ENCODE peak calls at places on chromosomes 2 and 18, in seven cellular contexts. One of them, this sample, is unnamed.
A peak's percentile ranks its signal among the peaks of the same experiment; 100 is the strongest.

GRCh38 chr2:186068154-186068826 is 329.7 kb downstream of the FSIP2 start:
- DNase-seq in Calu3: no peak
- DNase-seq in amniotic stem cell: no peak
- DNase-seq in AG20443: no peak
- DNase-seq in ecto neural progenitor cell: no peak
- DNase-seq in NCI-H82: peak; percentile 94
- DNase-seq in stimulated activated CD8-positive, alpha-beta memory T cell treated with anti-CD3 and anti-CD28 coated beads, Interleukin-7, amount 100 ng/mL, for 24 hours: no peak
- DNase-seq in this sample: no peak

GRCh38 chr2:80410346-80410745 is 105.8 kb upstream of the LRRTM1 start:
- DNase-seq in Calu3: no peak
- DNase-seq in amniotic stem cell: no peak
- DNase-seq in AG20443: no peak
- DNase-seq in ecto neural progenitor cell: no peak
- DNase-seq in NCI-H82: no peak
- DNase-seq in stimulated activated CD8-positive, alpha-beta memory T cell treated with anti-CD3 and anti-CD28 coated beads, Interleukin-7, amount 100 ng/mL, for 24 hours: no peak
- DNase-seq in this sample: no peak

GRCh38 chr18:29779096-29779495 is 1263.4 kb downstream of the DSC3 start:
- DNase-seq in Calu3: no peak
- DNase-seq in amniotic stem cell: no peak
- DNase-seq in AG20443: no peak
- DNase-seq in ecto neural progenitor cell: no peak
- DNase-seq in NCI-H82: no peak
- DNase-seq in stimulated activated CD8-positive, alpha-beta memory T cell treated with anti-CD3 and anti-CD28 coated beads, Interleukin-7, amount 100 ng/mL, for 24 hours: no peak
- DNase-seq in this sample: no peak

GRCh38 chr2:200862532-200863000 is 1.9 kb downstream of the CLK1 start:
- DNase-seq in Calu3: peak; percentile 26
- DNase-seq in amniotic stem cell: peak; percentile 62
- DNase-seq in AG20443: no peak
- DNase-seq in ecto neural progenitor cell: no peak
- DNase-seq in NCI-H82: peak; percentile 62
- DNase-seq in stimulated activated CD8-positive, alpha-beta memory T cell treated with anti-CD3 and anti-CD28 coated beads, Interleukin-7, amount 100 ng/mL, for 24 hours: no peak
- DNase-seq in this sample: peak; percentile 41

GRCh38 chr2:112805542-112805941 is 21.2 kb upstream of the IL1A start:
- DNase-seq in Calu3: no peak
- DNase-seq in amniotic stem cell: no peak
- DNase-seq in AG20443: no peak
- DNase-seq in ecto neural progenitor cell: no peak
- DNase-seq in NCI-H82: no peak
- DNase-seq in stimulated activated CD8-positive, alpha-beta memory T cell treated with anti-CD3 and anti-CD28 coated beads, Interleukin-7, amount 100 ng/mL, for 24 hours: no peak
- DNase-seq in this sample: no peak

GRCh38 chr2:232873909-232874641 is 4.0 kb downstream of the SNORC start:
- DNase-seq in Calu3: peak; percentile 31
- DNase-seq in amniotic stem cell: no peak
- DNase-seq in AG20443: no peak
- DNase-seq in ecto neural progenitor cell: no peak
- DNase-seq in NCI-H82: no peak
- DNase-seq in stimulated activated CD8-positive, alpha-beta memory T cell treated with anti-CD3 and anti-CD28 coated beads, Interleukin-7, amount 100 ng/mL, for 24 hours: no peak
- DNase-seq in this sample: no peak

GRCh38 chr2:69088471-69088870 is 75.5 kb downstream of the ANTXR1 start:
- DNase-seq in Calu3: no peak
- DNase-seq in amniotic stem cell: no peak
- DNase-seq in AG20443: peak; percentile 40
- DNase-seq in ecto neural progenitor cell: no peak
- DNase-seq in NCI-H82: no peak
- DNase-seq in stimulated activated CD8-positive, alpha-beta memory T cell treated with anti-CD3 and anti-CD28 coated beads, Interleukin-7, amount 100 ng/mL, for 24 hours: no peak
- DNase-seq in this sample: no peak

GRCh38 chr2:161146209-161146775 is 13.9 kb upstream of the TANK start:
- DNase-seq in Calu3: no peak
- DNase-seq in amniotic stem cell: no peak
- DNase-seq in AG20443: no peak
- DNase-seq in ecto neural progenitor cell: no peak
- DNase-seq in NCI-H82: no peak
- DNase-seq in stimulated activated CD8-positive, alpha-beta memory T cell treated with anti-CD3 and anti-CD28 coated beads, Interleukin-7, amount 100 ng/mL, for 24 hours: no peak
- DNase-seq in this sample: no peak

GRCh38 chr2:217794133-217794986 is 208.4 kb downstream of the TNS1 start:
- DNase-seq in Calu3: no peak
- DNase-seq in amniotic stem cell: no peak
- DNase-seq in AG20443: peak; percentile 3
- DNase-seq in ecto neural progenitor cell: peak; percentile 56
- DNase-seq in NCI-H82: no peak
- DNase-seq in stimulated activated CD8-positive, alpha-beta memory T cell treated with anti-CD3 and anti-CD28 coated beads, Interleukin-7, amount 100 ng/mL, for 24 hours: no peak
- DNase-seq in this sample: no peak

GRCh38 chr18:58787750-58788149 is 76.9 kb upstream of the ZNF532 start:
- DNase-seq in Calu3: no peak
- DNase-seq in amniotic stem cell: no peak
- DNase-seq in AG20443: peak; percentile 45
- DNase-seq in ecto neural progenitor cell: no peak
- DNase-seq in NCI-H82: no peak
- DNase-seq in stimulated activated CD8-positive, alpha-beta memory T cell treated with anti-CD3 and anti-CD28 coated beads, Interleukin-7, amount 100 ng/mL, for 24 hours: no peak
- DNase-seq in this sample: no peak

GRCh38 chr2:44077942-44078511 is 82.2 kb upstream of the LRPPRC start:
- DNase-seq in Calu3: no peak
- DNase-seq in amniotic stem cell: no peak
- DNase-seq in AG20443: no peak
- DNase-seq in ecto neural progenitor cell: no peak
- DNase-seq in NCI-H82: no peak
- DNase-seq in stimulated activated CD8-positive, alpha-beta memory T cell treated with anti-CD3 and anti-CD28 coated beads, Interleukin-7, amount 100 ng/mL, for 24 hours: no peak
- DNase-seq in this sample: no peak

GRCh38 chr2:182245963-182246362 is 180.9 kb downstream of the PDE1A start:
- DNase-seq in Calu3: no peak
- DNase-seq in amniotic stem cell: no peak
- DNase-seq in AG20443: no peak
- DNase-seq in ecto neural progenitor cell: no peak
- DNase-seq in NCI-H82: no peak
- DNase-seq in stimulated activated CD8-positive, alpha-beta memory T cell treated with anti-CD3 and anti-CD28 coated beads, Interleukin-7, amount 100 ng/mL, for 24 hours: no peak
- DNase-seq in this sample: no peak

GRCh38 chr2:219638217-219638947 is 11.0 kb downstream of the SLC4A3 start:
- DNase-seq in Calu3: peak; percentile 48
- DNase-seq in amniotic stem cell: no peak
- DNase-seq in AG20443: no peak
- DNase-seq in ecto neural progenitor cell: no peak
- DNase-seq in NCI-H82: peak; percentile 43
- DNase-seq in stimulated activated CD8-positive, alpha-beta memory T cell treated with anti-CD3 and anti-CD28 coated beads, Interleukin-7, amount 100 ng/mL, for 24 hours: no peak
- DNase-seq in this sample: no peak

GRCh38 chr2:230738924-230739323 is 26.3 kb downstream of the CAB39 start:
- DNase-seq in Calu3: no peak
- DNase-seq in amniotic stem cell: no peak
- DNase-seq in AG20443: no peak
- DNase-seq in ecto neural progenitor cell: no peak
- DNase-seq in NCI-H82: no peak
- DNase-seq in stimulated activated CD8-positive, alpha-beta memory T cell treated with anti-CD3 and anti-CD28 coated beads, Interleukin-7, amount 100 ng/mL, for 24 hours: no peak
- DNase-seq in this sample: no peak

GRCh38 chr18:55751476-55751875 is 163.5 kb upstream of the TCF4 start:
- DNase-seq in Calu3: no peak
- DNase-seq in amniotic stem cell: no peak
- DNase-seq in AG20443: no peak
- DNase-seq in ecto neural progenitor cell: no peak
- DNase-seq in NCI-H82: no peak
- DNase-seq in stimulated activated CD8-positive, alpha-beta memory T cell treated with anti-CD3 and anti-CD28 coated beads, Interleukin-7, amount 100 ng/mL, for 24 hours: no peak
- DNase-seq in this sample: no peak

GRCh38 chr2:241161646-241162281 is 11.5 kb downstream of the PPP1R7 start:
- DNase-seq in Calu3: no peak
- DNase-seq in amniotic stem cell: peak; percentile 38
- DNase-seq in AG20443: peak; percentile 89
- DNase-seq in ecto neural progenitor cell: no peak
- DNase-seq in NCI-H82: no peak
- DNase-seq in stimulated activated CD8-positive, alpha-beta memory T cell treated with anti-CD3 and anti-CD28 coated beads, Interleukin-7, amount 100 ng/mL, for 24 hours: no peak
- DNase-seq in this sample: peak; percentile 95

GRCh38 chr2:37344453-37345361 is at the start of gene QPCT:
- DNase-seq in Calu3: peak; percentile 47
- DNase-seq in amniotic stem cell: no peak
- DNase-seq in AG20443: peak; percentile 78
- DNase-seq in ecto neural progenitor cell: no peak
- DNase-seq in NCI-H82: peak; percentile 29
- DNase-seq in stimulated activated CD8-positive, alpha-beta memory T cell treated with anti-CD3 and anti-CD28 coated beads, Interleukin-7, amount 100 ng/mL, for 24 hours: no peak
- DNase-seq in this sample: no peak

GRCh38 chr18:62510744-62511143 is 12.1 kb upstream of the ZCCHC2 start:
- DNase-seq in Calu3: no peak
- DNase-seq in amniotic stem cell: no peak
- DNase-seq in AG20443: no peak
- DNase-seq in ecto neural progenitor cell: no peak
- DNase-seq in NCI-H82: no peak
- DNase-seq in stimulated activated CD8-positive, alpha-beta memory T cell treated with anti-CD3 and anti-CD28 coated beads, Interleukin-7, amount 100 ng/mL, for 24 hours: no peak
- DNase-seq in this sample: no peak

GRCh38 chr18:5447442-5447841 is 96.4 kb downstream of the EPB41L3 start:
- DNase-seq in Calu3: no peak
- DNase-seq in amniotic stem cell: no peak
- DNase-seq in AG20443: no peak
- DNase-seq in ecto neural progenitor cell: no peak
- DNase-seq in NCI-H82: no peak
- DNase-seq in stimulated activated CD8-positive, alpha-beta memory T cell treated with anti-CD3 and anti-CD28 coated beads, Interleukin-7, amount 100 ng/mL, for 24 hours: no peak
- DNase-seq in this sample: no peak

GRCh38 chr2:176107731-176108181 is 676 bp downstream of the HOXD11 start:
- DNase-seq in Calu3: no peak
- DNase-seq in amniotic stem cell: no peak
- DNase-seq in AG20443: no peak
- DNase-seq in ecto neural progenitor cell: no peak
- DNase-seq in NCI-H82: no peak
- DNase-seq in stimulated activated CD8-positive, alpha-beta memory T cell treated with anti-CD3 and anti-CD28 coated beads, Interleukin-7, amount 100 ng/mL, for 24 hours: no peak
- DNase-seq in this sample: no peak

GRCh38 chr2:188819781-188820180 is 154.4 kb upstream of the COL3A1 start:
- DNase-seq in Calu3: no peak
- DNase-seq in amniotic stem cell: no peak
- DNase-seq in AG20443: no peak
- DNase-seq in ecto neural progenitor cell: no peak
- DNase-seq in NCI-H82: no peak
- DNase-seq in stimulated activated CD8-positive, alpha-beta memory T cell treated with anti-CD3 and anti-CD28 coated beads, Interleukin-7, amount 100 ng/mL, for 24 hours: no peak
- DNase-seq in this sample: no peak

GRCh38 chr2:21038403-21039073 is 5.3 kb downstream of the APOB start:
- DNase-seq in Calu3: no peak
- DNase-seq in amniotic stem cell: no peak
- DNase-seq in AG20443: no peak
- DNase-seq in ecto neural progenitor cell: no peak
- DNase-seq in NCI-H82: no peak
- DNase-seq in stimulated activated CD8-positive, alpha-beta memory T cell treated with anti-CD3 and anti-CD28 coated beads, Interleukin-7, amount 100 ng/mL, for 24 hours: no peak
- DNase-seq in this sample: no peak

GRCh38 chr2:144349674-144350073 is 170.2 kb downstream of the ZEB2 start:
- DNase-seq in Calu3: no peak
- DNase-seq in amniotic stem cell: no peak
- DNase-seq in AG20443: no peak
- DNase-seq in ecto neural progenitor cell: no peak
- DNase-seq in NCI-H82: no peak
- DNase-seq in stimulated activated CD8-positive, alpha-beta memory T cell treated with anti-CD3 and anti-CD28 coated beads, Interleukin-7, amount 100 ng/mL, for 24 hours: no peak
- DNase-seq in this sample: no peak

GRCh38 chr2:120429586-120430500 is 83.9 kb downstream of the INHBB start:
- DNase-seq in Calu3: no peak
- DNase-seq in amniotic stem cell: no peak
- DNase-seq in AG20443: no peak
- DNase-seq in ecto neural progenitor cell: peak; percentile 52
- DNase-seq in NCI-H82: no peak
- DNase-seq in stimulated activated CD8-positive, alpha-beta memory T cell treated with anti-CD3 and anti-CD28 coated beads, Interleukin-7, amount 100 ng/mL, for 24 hours: no peak
- DNase-seq in this sample: no peak

GRCh38 chr2:240573516-240574385 is 5.5 kb downstream of the RNPEPL1 start:
- DNase-seq in Calu3: no peak
- DNase-seq in amniotic stem cell: no peak
- DNase-seq in AG20443: no peak
- DNase-seq in ecto neural progenitor cell: no peak
- DNase-seq in NCI-H82: no peak
- DNase-seq in stimulated activated CD8-positive, alpha-beta memory T cell treated with anti-CD3 and anti-CD28 coated beads, Interleukin-7, amount 100 ng/mL, for 24 hours: no peak
- DNase-seq in this sample: no peak

GRCh38 chr2:150526827-150527226 is 39.4 kb upstream of the RND3 start:
- DNase-seq in Calu3: peak; percentile 66
- DNase-seq in amniotic stem cell: peak; percentile 94
- DNase-seq in AG20443: peak; percentile 75
- DNase-seq in ecto neural progenitor cell: no peak
- DNase-seq in NCI-H82: no peak
- DNase-seq in stimulated activated CD8-positive, alpha-beta memory T cell treated with anti-CD3 and anti-CD28 coated beads, Interleukin-7, amount 100 ng/mL, for 24 hours: no peak
- DNase-seq in this sample: peak; percentile 96

GRCh38 chr2:52916976-52917375 is 850.6 kb upstream of the CHAC2 start:
- DNase-seq in Calu3: no peak
- DNase-seq in amniotic stem cell: no peak
- DNase-seq in AG20443: no peak
- DNase-seq in ecto neural progenitor cell: no peak
- DNase-seq in NCI-H82: no peak
- DNase-seq in stimulated activated CD8-positive, alpha-beta memory T cell treated with anti-CD3 and anti-CD28 coated beads, Interleukin-7, amount 100 ng/mL, for 24 hours: no peak
- DNase-seq in this sample: no peak